ENCODE peak calls at places on chromosomes 6 and 20, in six cellular contexts. One of them, this sample, is unnamed.

GRCh38 chr6:22334778-22335177 is 37.9 kb upstream of the PRL start:
- DNase-seq in effector memory CD4-positive, alpha-beta T cell: no peak
- DNase-seq in Peyer's patch: no peak
- DNase-seq in suprapubic skin: no peak
- DNase-seq in IMR-90: no peak
- DNase-seq in heart left ventricle: no peak
- DNase-seq in this sample: no peak

GRCh38 chr20:36205026-36205425 is 31.3 kb upstream of the AAR2 start:
- DNase-seq in Peyer's patch: no peak
- DNase-seq in IMR-90: no peak
- DNase-seq in effector memory CD4-positive, alpha-beta T cell: no peak
- DNase-seq in suprapubic skin: no peak
- DNase-seq in heart left ventricle: no peak
- DNase-seq in this sample: no peak

GRCh38 chr20:13515291-13515690 is 123.4 kb downstream of the TASP1 start:
- DNase-seq in effector memory CD4-positive, alpha-beta T cell: no peak
- DNase-seq in Peyer's patch: no peak
- DNase-seq in IMR-90: peak; percentile 52
- DNase-seq in suprapubic skin: no peak
- DNase-seq in heart left ventricle: no peak
- DNase-seq in this sample: no peak

GRCh38 chr20:64194269-64194668 is 30.0 kb downstream of the MYT1 start:
- DNase-seq in IMR-90: no peak
- DNase-seq in suprapubic skin: no peak
- DNase-seq in heart left ventricle: no peak
- DNase-seq in effector memory CD4-positive, alpha-beta T cell: no peak
- DNase-seq in Peyer's patch: no peak
- DNase-seq in this sample: no peak

GRCh38 chr6:30463651-30464618 is 25.4 kb upstream of the HLA-E start:
- DNase-seq in IMR-90: peak; percentile 50
- DNase-seq in effector memory CD4-positive, alpha-beta T cell: peak; percentile 72
- DNase-seq in heart left ventricle: peak; percentile 79
- DNase-seq in Peyer's patch: peak; percentile 84
- DNase-seq in suprapubic skin: no peak
- DNase-seq in this sample: peak; percentile 77

GRCh38 chr6:128807577-128807976 is 75.4 kb upstream of the LAMA2 start:
- DNase-seq in heart left ventricle: no peak
- DNase-seq in effector memory CD4-positive, alpha-beta T cell: no peak
- DNase-seq in Peyer's patch: no peak
- DNase-seq in IMR-90: peak; percentile 60
- DNase-seq in suprapubic skin: no peak
- DNase-seq in this sample: no peak

GRCh38 chr6:81844686-81845085 is 92.2 kb upstream of the TENT5A start:
- DNase-seq in Peyer's patch: no peak
- DNase-seq in suprapubic skin: no peak
- DNase-seq in IMR-90: peak; percentile 24
- DNase-seq in effector memory CD4-positive, alpha-beta T cell: no peak
- DNase-seq in heart left ventricle: no peak
- DNase-seq in this sample: no peak

GRCh38 chr6:82073484-82073883 is 174.1 kb downstream of the IBTK start:
- DNase-seq in Peyer's patch: no peak
- DNase-seq in effector memory CD4-positive, alpha-beta T cell: no peak
- DNase-seq in IMR-90: no peak
- DNase-seq in heart left ventricle: no peak
- DNase-seq in suprapubic skin: no peak
- DNase-seq in this sample: no peak

GRCh38 chr6:132392792-132393191 is 8.5 kb downstream of the MOXD1 start:
- DNase-seq in IMR-90: no peak
- DNase-seq in heart left ventricle: no peak
- DNase-seq in suprapubic skin: no peak
- DNase-seq in effector memory CD4-positive, alpha-beta T cell: no peak
- DNase-seq in Peyer's patch: no peak
- DNase-seq in this sample: no peak

GRCh38 chr6:21587182-21587924 is 6.2 kb upstream of the SOX4 start:
- DNase-seq in suprapubic skin: peak; percentile 85
- DNase-seq in Peyer's patch: peak; percentile 69
- DNase-seq in IMR-90: peak; percentile 58
- DNase-seq in heart left ventricle: peak; percentile 77
- DNase-seq in effector memory CD4-positive, alpha-beta T cell: no peak
- DNase-seq in this sample: peak; percentile 87

GRCh38 chr6:72461144-72461543 is 160.7 kb upstream of the KCNQ5 start:
- DNase-seq in Peyer's patch: no peak
- DNase-seq in suprapubic skin: no peak
- DNase-seq in heart left ventricle: no peak
- DNase-seq in effector memory CD4-positive, alpha-beta T cell: no peak
- DNase-seq in IMR-90: peak; percentile 61
- DNase-seq in this sample: no peak

GRCh38 chr20:52204136-52204535 is 12.6 kb upstream of the ZFP64 start:
- DNase-seq in IMR-90: no peak
- DNase-seq in heart left ventricle: no peak
- DNase-seq in Peyer's patch: no peak
- DNase-seq in effector memory CD4-positive, alpha-beta T cell: no peak
- DNase-seq in suprapubic skin: no peak
- DNase-seq in this sample: no peak

GRCh38 chr6:38720295-38720694 is 5.2 kb downstream of the DNAH8 start:
- DNase-seq in IMR-90: peak; percentile 10
- DNase-seq in Peyer's patch: no peak
- DNase-seq in suprapubic skin: no peak
- DNase-seq in effector memory CD4-positive, alpha-beta T cell: no peak
- DNase-seq in heart left ventricle: no peak
- DNase-seq in this sample: no peak

GRCh38 chr20:25252686-25253421 is 5.0 kb downstream of the PYGB start:
- DNase-seq in suprapubic skin: no peak
- DNase-seq in Peyer's patch: peak; percentile 55
- DNase-seq in effector memory CD4-positive, alpha-beta T cell: no peak
- DNase-seq in IMR-90: no peak
- DNase-seq in heart left ventricle: no peak
- DNase-seq in this sample: no peak

GRCh38 chr6:115191989-115192388 is 849.2 kb upstream of the HS3ST5 start:
- DNase-seq in Peyer's patch: no peak
- DNase-seq in effector memory CD4-positive, alpha-beta T cell: no peak
- DNase-seq in suprapubic skin: no peak
- DNase-seq in IMR-90: no peak
- DNase-seq in heart left ventricle: no peak
- DNase-seq in this sample: no peak

GRCh38 chr6:106832766-106833510 is 141.6 kb downstream of the CD24 start:
- DNase-seq in IMR-90: no peak
- DNase-seq in Peyer's patch: no peak
- DNase-seq in suprapubic skin: no peak
- DNase-seq in heart left ventricle: no peak
- DNase-seq in effector memory CD4-positive, alpha-beta T cell: no peak
- DNase-seq in this sample: no peak

GRCh38 chr20:54047741-54048140 is 22.7 kb downstream of the BCAS1 start:
- DNase-seq in heart left ventricle: no peak
- DNase-seq in suprapubic skin: no peak
- DNase-seq in Peyer's patch: no peak
- DNase-seq in effector memory CD4-positive, alpha-beta T cell: no peak
- DNase-seq in IMR-90: no peak
- DNase-seq in this sample: no peak

GRCh38 chr6:34554593-34555322 is 1.4 kb downstream of the SPDEF start:
- DNase-seq in Peyer's patch: no peak
- DNase-seq in effector memory CD4-positive, alpha-beta T cell: no peak
- DNase-seq in heart left ventricle: no peak
- DNase-seq in suprapubic skin: no peak
- DNase-seq in IMR-90: no peak
- DNase-seq in this sample: peak; percentile 65

GRCh38 chr6:156881687-156882629 is 104.8 kb downstream of the ARID1B start:
- DNase-seq in effector memory CD4-positive, alpha-beta T cell: no peak
- DNase-seq in IMR-90: peak; percentile 26
- DNase-seq in suprapubic skin: no peak
- DNase-seq in Peyer's patch: no peak
- DNase-seq in heart left ventricle: no peak
- DNase-seq in this sample: no peak

GRCh38 chr20:43748274-43748673 is 21.5 kb upstream of the GTSF1L start:
- DNase-seq in suprapubic skin: no peak
- DNase-seq in effector memory CD4-positive, alpha-beta T cell: no peak
- DNase-seq in IMR-90: peak; percentile 40
- DNase-seq in heart left ventricle: no peak
- DNase-seq in Peyer's patch: no peak
- DNase-seq in this sample: no peak

GRCh38 chr20:49450281-49450707 is 32.2 kb downstream of the KCNB1 start:
- DNase-seq in suprapubic skin: no peak
- DNase-seq in IMR-90: no peak
- DNase-seq in Peyer's patch: no peak
- DNase-seq in heart left ventricle: no peak
- DNase-seq in effector memory CD4-positive, alpha-beta T cell: no peak
- DNase-seq in this sample: no peak

GRCh38 chr6:93017213-93017612 is 402.1 kb downstream of the EPHA7 start:
- DNase-seq in heart left ventricle: no peak
- DNase-seq in suprapubic skin: no peak
- DNase-seq in effector memory CD4-positive, alpha-beta T cell: no peak
- DNase-seq in Peyer's patch: no peak
- DNase-seq in IMR-90: no peak
- DNase-seq in this sample: no peak

GRCh38 chr6:100171533-100172321 is 177.7 kb upstream of the MCHR2 start:
- DNase-seq in heart left ventricle: no peak
- DNase-seq in effector memory CD4-positive, alpha-beta T cell: no peak
- DNase-seq in suprapubic skin: no peak
- DNase-seq in IMR-90: no peak
- DNase-seq in Peyer's patch: no peak
- DNase-seq in this sample: no peak
- H3K4me1 ChIP-seq in heart left ventricle: no peaks in the 10 kb centered on the region
- H3K4me1 ChIP-seq in effector memory CD4-positive, alpha-beta T cell: no peaks in the 10 kb centered on the region
- H3K4me1 ChIP-seq in suprapubic skin: peaks cover 3% of the 10 kb centered on the region
- H3K4me1 ChIP-seq in IMR-90: peaks cover 6% of the 10 kb centered on the region
- H3K4me1 ChIP-seq in Peyer's patch: no peaks in the 10 kb centered on the region
- H3K4me1 ChIP-seq in this sample: no peaks in the 10 kb centered on the region

GRCh38 chr20:62148908-62149314 is 5.3 kb downstream of the SS18L1 start:
- DNase-seq in effector memory CD4-positive, alpha-beta T cell: no peak
- DNase-seq in IMR-90: no peak
- DNase-seq in suprapubic skin: no peak
- DNase-seq in Peyer's patch: no peak
- DNase-seq in heart left ventricle: no peak
- DNase-seq in this sample: peak; percentile 75
- H3K4me1 ChIP-seq in effector memory CD4-positive, alpha-beta T cell: peaks cover 3% of the 10 kb centered on the region
- H3K4me1 ChIP-seq in IMR-90: peaks cover 11% of the 10 kb centered on the region
- H3K4me1 ChIP-seq in suprapubic skin: peaks cover 58% of the 10 kb centered on the region
- H3K4me1 ChIP-seq in Peyer's patch: peaks cover 9% of the 10 kb centered on the region
- H3K4me1 ChIP-seq in heart left ventricle: peaks cover 14% of the 10 kb centered on the region
- H3K4me1 ChIP-seq in this sample: peaks cover 34% of the 10 kb centered on the region

DNA sequence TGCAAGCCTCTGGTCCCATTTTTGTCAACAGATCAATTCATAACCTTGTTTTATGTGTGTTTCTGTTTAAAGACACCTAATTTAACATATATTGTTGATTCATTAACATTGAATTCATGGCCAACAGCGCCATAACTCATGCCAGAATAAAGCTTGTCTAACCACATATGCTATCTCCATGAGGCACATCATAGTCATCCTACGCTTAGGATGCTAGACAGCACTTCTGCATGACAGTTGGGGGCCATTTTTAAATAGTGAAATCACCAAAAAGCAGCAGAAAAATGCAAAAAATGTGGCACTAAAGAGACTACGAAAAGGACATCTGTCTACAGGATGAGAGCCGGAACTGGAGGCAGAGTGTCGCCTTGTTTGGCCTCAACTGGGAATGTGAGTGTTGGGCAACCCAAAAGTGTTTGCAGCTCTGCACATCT is 37.9 kb downstream of the TRAM2 start:
- DNase-seq in effector memory CD4-positive, alpha-beta T cell: no peak
- DNase-seq in suprapubic skin: no peak
- DNase-seq in Peyer's patch: no peak
- DNase-seq in heart left ventricle: no peak
- DNase-seq in IMR-90: peak; percentile 65
- DNase-seq in this sample: no peak
- H3K4me1 ChIP-seq in effector memory CD4-positive, alpha-beta T cell: peaks cover 13% of the 10 kb centered on the region
- H3K4me1 ChIP-seq in suprapubic skin: peaks cover 47% of the 10 kb centered on the region
- H3K4me1 ChIP-seq in Peyer's patch: peaks cover 5% of the 10 kb centered on the region
- H3K4me1 ChIP-seq in heart left ventricle: peaks cover 16% of the 10 kb centered on the region
- H3K4me1 ChIP-seq in IMR-90: peaks cover 50% of the 10 kb centered on the region
- H3K4me1 ChIP-seq in this sample: peaks cover 24% of the 10 kb centered on the region

GRCh38 chr6:31713465-31713864 is 1.7 kb upstream of the LY6G6D start:
- DNase-seq in heart left ventricle: no peak
- DNase-seq in Peyer's patch: no peak
- DNase-seq in effector memory CD4-positive, alpha-beta T cell: no peak
- DNase-seq in suprapubic skin: no peak
- DNase-seq in IMR-90: no peak
- DNase-seq in this sample: no peak

GRCh38 chr6:31710490-31711219 is 4.0 kb downstream of the LY6G6F start:
- DNase-seq in IMR-90: no peak
- DNase-seq in suprapubic skin: no peak
- DNase-seq in Peyer's patch: no peak
- DNase-seq in effector memory CD4-positive, alpha-beta T cell: no peak
- DNase-seq in heart left ventricle: no peak
- DNase-seq in this sample: no peak

GRCh38 chr6:31713991-31714684 is 1.0 kb upstream of the LY6G6D start:
- DNase-seq in suprapubic skin: no peak
- DNase-seq in heart left ventricle: no peak
- DNase-seq in effector memory CD4-positive, alpha-beta T cell: no peak
- DNase-seq in IMR-90: no peak
- DNase-seq in Peyer's patch: no peak
- DNase-seq in this sample: no peak

GRCh38 chr6:31711233-31711632 is 3.9 kb upstream of the LY6G6D start:
- DNase-seq in IMR-90: no peak
- DNase-seq in effector memory CD4-positive, alpha-beta T cell: no peak
- DNase-seq in Peyer's patch: no peak
- DNase-seq in suprapubic skin: no peak
- DNase-seq in heart left ventricle: no peak
- DNase-seq in this sample: no peak

DNA sequence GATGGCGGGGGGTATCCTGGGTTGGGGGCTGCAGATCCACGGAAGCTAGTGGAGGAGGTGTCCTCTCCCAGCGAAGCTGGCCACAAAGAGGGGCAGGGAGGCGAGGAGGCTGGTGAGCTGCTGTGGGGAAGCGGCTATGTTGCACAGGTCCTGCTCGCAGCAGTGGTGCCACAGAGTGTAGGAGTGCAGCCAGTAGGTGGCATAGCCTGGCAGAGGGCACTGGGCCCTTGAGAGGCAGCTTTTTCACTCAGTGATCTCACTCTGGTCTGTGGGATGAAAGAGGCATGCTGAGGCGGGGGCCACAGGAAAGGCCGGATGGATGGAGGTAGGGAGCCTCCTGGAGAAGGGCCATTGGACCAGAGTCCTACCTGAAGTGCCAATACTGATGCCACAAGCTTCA is 2.9 kb upstream of the LY6G6D start:
- DNase-seq in suprapubic skin: no peak
- DNase-seq in Peyer's patch: no peak
- DNase-seq in heart left ventricle: no peak
- DNase-seq in effector memory CD4-positive, alpha-beta T cell: no peak
- DNase-seq in IMR-90: no peak
- DNase-seq in this sample: no peak
- H3K4me1 ChIP-seq in suprapubic skin: peaks cover 59% of the 10 kb centered on the region
- H3K4me1 ChIP-seq in Peyer's patch: no peaks in the 10 kb centered on the region
- H3K4me1 ChIP-seq in heart left ventricle: no peaks in the 10 kb centered on the region
- H3K4me1 ChIP-seq in effector memory CD4-positive, alpha-beta T cell: peaks cover 3% of the 10 kb centered on the region
- H3K4me1 ChIP-seq in IMR-90: no peaks in the 10 kb centered on the region
- H3K4me1 ChIP-seq in this sample: no peaks in the 10 kb centered on the region

This sample was measured in left lung.